ENCODE peak calls at places on chromosomes 2 and 18, in six cellular contexts. Q is stimulated activated naive CD8-positive, alpha-beta T cell treated with anti-CD3 and anti-CD28 coated beads, Interleukin-15, amount 100 ng/mL, for 72 hours; N is stromal cell of bone marrow; B is NCI-H1417; Y is NCI-H1694 treated with DMSO at 0.1 percent for 48 hours; L is Jurkat, Clone E6-1. F is an unnamed sample.

GRCh38 chr2:214126135-214126534 is 284.7 kb upstream of the VWC2L start:
- DNase-seq in Q (no peak), N (peak), B (no peak), Y (no peak), L (no peak), F (no peak)

GRCh38 chr18:47953471-47953931 is 23.0 kb upstream of the SMAD2 start:
- DNase-seq in Q (peak), N (peak), B (no peak), Y (peak), L (peak), F (no peak)

GRCh38 chr18:70338890-70339289 is 50.0 kb downstream of the SOCS6 start:
- DNase-seq in Q (no peak), N (no peak), B (no peak), Y (no peak), L (no peak), F (no peak)

GRCh38 chr2:173286153-173286809 is 68.4 kb upstream of the CDCA7 start:
- DNase-seq in Q (no peak), N (no peak), B (no peak), Y (no peak), L (peak), F (no peak)

GRCh38 chr18:48493856-48494255 is 45.0 kb upstream of the CTIF start:
- DNase-seq in Q (no peak), N (no peak), B (no peak), Y (no peak), L (no peak), F (no peak)

GRCh38 chr2:171034315-171034714 is 105.3 kb downstream of the GORASP2 start:
- DNase-seq in Q (no peak), N (no peak), B (no peak), Y (no peak), L (no peak), F (no peak)

GRCh38 chr2:168216351-168217005 is 30.9 kb downstream of the STK39 start:
- DNase-seq in Q (no peak), N (no peak), B (no peak), Y (no peak), L (no peak), F (no peak)

GRCh38 chr2:102278720-102279390 is 32.5 kb upstream of the IL1RL1 start:
- DNase-seq in Q (no peak), N (no peak), B (no peak), Y (no peak), L (no peak), F (no peak)

GRCh38 chr2:197179744-197180498 is 130.7 kb downstream of the ANKRD44 start:
- DNase-seq in Q (no peak), N (peak), B (no peak), Y (no peak), L (no peak), F (no peak)

GRCh38 chr2:139177041-139177440 is 396.9 kb upstream of the NXPH2 start:
- DNase-seq in Q (no peak), N (no peak), B (peak), Y (no peak), L (no peak), F (no peak)

GRCh38 chr2:121810959-121811853 is 55.8 kb downstream of the TSN start:
- DNase-seq in Q (no peak), N (peak), B (peak), Y (peak), L (peak), F (peak)

GRCh38 chr18:46386788-46387187 is 270.2 kb downstream of the LOXHD1 start:
- DNase-seq in Q (no peak), N (no peak), B (no peak), Y (no peak), L (no peak), F (no peak)

GRCh38 chr2:96399342-96400048 is 63.9 kb downstream of the NCAPH start:
- DNase-seq in Q (no peak), N (no peak), B (no peak), Y (no peak), L (no peak), F (no peak)

F was measured in NCI-H345.